ENCODE peak calls at places on chromosomes 4 and X, in four cellular contexts. F, N, R and L are unnamed samples.

GRCh38 chrX:134431894-134432293 is 28.1 kb upstream of the HPRT1 start:
- DNase-seq in F (no peak), N (no peak), R (no peak), L (no peak)

GRCh38 chr4:2264481-2265041 is 2.7 kb upstream of the MXD4 start:
- DNase-seq in F (no peak), N (no peak), R (no peak), L (no peak)

GRCh38 chr4:83906561-83906960 is 370.7 kb downstream of the GPAT3 start:
- DNase-seq in F (no peak), N (no peak), R (no peak), L (no peak)

GRCh38 chr4:129971419-129971818 is 875.5 kb downstream of the C4orf33 start:
- DNase-seq in F (no peak), N (no peak), R (no peak), L (no peak)

GRCh38 chrX:41389311-41389888 is 55.4 kb downstream of the DDX3X start:
- DNase-seq in F (no peak), N (no peak), R (no peak), L (no peak)

GRCh38 chr4:95059630-95060029 is 301.9 kb downstream of the BMPR1B start:
- DNase-seq in F (no peak), N (peak), R (no peak), L (no peak)

GRCh38 chr4:32560306-32560705 is 1840.1 kb downstream of the PCDH7 start:
- DNase-seq in F (no peak), N (no peak), R (no peak), L (peak)

GRCh38 chr4:40165931-40166330 is 30.9 kb upstream of the RHOH start:
- DNase-seq in F (no peak), N (no peak), R (no peak), L (no peak)

GRCh38 chrX:110003167-110004156 is 548 bp downstream of the TMEM164 start:
- DNase-seq in F (no peak), N (peak), R (no peak), L (no peak)

GRCh38 chr4:140666889-140667614 is 89.1 kb downstream of the TBC1D9 start:
- DNase-seq in F (no peak), N (no peak), R (no peak), L (no peak)

GRCh38 chr4:155761916-155762315 is 3.1 kb downstream of the GUCY1B1 start:
- DNase-seq in F (no peak), N (no peak), R (no peak), L (no peak)

GRCh38 chrX:9130031-9130430 is 96.1 kb upstream of the FAM9B start:
- DNase-seq in F (no peak), N (no peak), R (no peak), L (no peak)

GRCh38 chr4:136558940-136559494 is 973.3 kb downstream of the PCDH18 start:
- DNase-seq in F (no peak), N (no peak), R (no peak), L (no peak)

GRCh38 chr4:68865760-68866159 is 50.0 kb downstream of the UGT2B10 start:
- DNase-seq in F (no peak), N (no peak), R (no peak), L (no peak)

GRCh38 chr4:180615746-180616145 is 1627.5 kb upstream of the TENM3 start:
- DNase-seq in F (peak), N (no peak), R (no peak), L (no peak)

GRCh38 chr4:182922551-182923284 is 5.5 kb upstream of the DCTD start:
- DNase-seq in F (no peak), N (no peak), R (no peak), L (no peak)

GRCh38 chr4:22476011-22476410 is 39.9 kb downstream of the ADGRA3 start:
- DNase-seq in F (no peak), N (no peak), R (no peak), L (no peak)

GRCh38 chr4:46730075-46730474 is 179.0 kb downstream of the COX7B2 start:
- DNase-seq in F (no peak), N (no peak), R (no peak), L (no peak)

DNA sequence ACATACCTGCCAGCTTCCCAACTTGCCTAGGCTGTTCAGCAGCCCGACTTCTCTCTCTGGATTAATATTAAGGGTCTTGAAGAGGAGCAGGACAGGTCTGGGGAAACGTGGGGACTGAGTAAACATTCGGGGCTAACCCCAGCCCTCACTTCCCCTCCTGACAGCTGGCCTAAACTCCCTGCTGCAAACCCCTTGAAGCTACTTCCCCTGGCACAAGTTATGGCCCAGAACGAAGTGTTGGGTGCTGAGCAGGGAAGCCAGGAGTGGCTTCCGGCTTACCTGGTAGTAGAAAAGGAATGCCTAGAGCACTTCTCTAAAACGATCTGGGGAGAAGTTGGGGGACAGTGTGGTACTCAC is 200.0 kb downstream of the BCOR start:
- DNase-seq in F (no peak), N (no peak), R (no peak), L (no peak)
- TF ChIP-seq JUND in F (no peak), N (no peak), R (no peak), L (no peak)

DNA sequence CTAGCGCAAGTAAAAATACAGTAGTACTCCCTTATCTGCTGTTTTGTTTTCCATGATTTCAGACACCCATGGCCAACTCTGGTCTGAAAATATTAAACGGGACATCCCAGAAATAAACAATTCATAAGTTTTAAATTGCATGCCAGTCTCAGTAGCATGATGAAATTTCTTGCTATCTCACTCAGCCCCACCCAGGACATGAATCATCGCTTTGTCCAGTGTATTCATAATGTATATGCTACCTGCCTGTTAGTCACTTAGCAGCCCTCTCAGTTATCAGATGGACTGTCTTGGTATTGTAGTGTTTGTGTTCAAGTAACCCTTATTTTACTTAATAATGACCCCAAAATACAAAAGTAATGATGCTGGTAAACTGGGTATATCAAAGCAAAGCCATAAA is 158.2 kb upstream of the DDIT4L start:
- DNase-seq in F (peak), N (no peak), R (no peak), L (no peak)
- TF ChIP-seq JUND in F (peak), N (peak), R (no peak), L (no peak)

DNA sequence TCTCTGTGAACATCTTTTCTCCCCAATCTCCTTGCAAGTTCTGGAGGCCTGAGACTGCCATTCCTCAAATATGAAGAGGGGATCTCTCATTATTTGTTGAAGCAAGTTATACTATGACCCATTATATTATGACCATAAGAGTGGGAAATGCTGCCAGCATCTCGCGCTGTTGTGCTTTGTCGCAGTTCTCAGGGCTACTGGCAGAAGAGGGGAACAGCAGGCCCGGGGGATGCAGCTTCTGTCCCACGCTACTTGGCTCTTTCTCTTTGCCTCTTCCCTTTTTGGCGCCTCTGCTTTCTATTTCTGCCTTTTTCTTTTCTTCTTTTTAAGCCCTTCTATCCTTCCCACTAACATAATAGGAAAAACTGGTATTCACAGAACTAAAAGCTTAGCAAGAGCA is 64.2 kb downstream of the GEMIN8 start:
- DNase-seq in F (no peak), N (no peak), R (no peak), L (no peak)
- TF ChIP-seq JUND in F (no peak), N (no peak), R (no peak), L (no peak)

GRCh38 chr4:153781717-153782416 is 7.0 kb downstream of the SFRP2 start:
- DNase-seq in F (no peak), N (no peak), R (no peak), L (no peak)
- TF ChIP-seq JUND in F (no peak), N (no peak), R (no peak), L (no peak)

GRCh38 chrX:42804524-42804923 is 26.6 kb upstream of the PPP1R2C start:
- DNase-seq in F (no peak), N (no peak), R (no peak), L (no peak)

GRCh38 chrX:42807393-42807792 is 29.4 kb upstream of the PPP1R2C start:
- DNase-seq in F (no peak), N (no peak), R (no peak), L (no peak)

GRCh38 chrX:42797646-42798045 is 19.7 kb upstream of the PPP1R2C start:
- DNase-seq in F (no peak), N (no peak), R (no peak), L (no peak)

DNA sequence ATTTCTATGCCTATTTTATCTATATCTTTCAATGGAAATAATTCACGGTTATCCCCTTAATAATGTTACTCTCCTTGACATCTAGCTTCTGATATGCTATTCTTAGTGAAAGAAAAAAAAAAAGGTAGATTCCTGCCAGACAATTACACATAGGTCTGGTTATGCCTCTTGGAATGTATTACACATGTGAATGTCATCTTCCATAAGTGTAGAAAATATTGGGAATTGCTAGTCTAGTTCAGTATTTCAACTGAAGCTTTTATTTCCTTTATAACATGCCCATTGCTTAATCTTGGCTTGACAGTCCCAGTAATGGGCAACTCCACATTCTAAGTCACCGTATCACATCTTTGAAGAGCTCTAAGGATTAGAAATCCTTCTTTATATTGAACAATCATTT is 25.4 kb upstream of the PPP1R2C start:
- DNase-seq in F (no peak), N (no peak), R (no peak), L (no peak)
- TF ChIP-seq JUND in F (no peak), N (no peak), R (no peak), L (no peak)

GRCh38 chrX:116490091-116490490 is 27.3 kb upstream of the CT83 start:
- DNase-seq in F (no peak), N (peak), R (no peak), L (peak)
- TF ChIP-seq JUND in F (no peak), N (no peak), R (no peak), L (no peak)

DNA sequence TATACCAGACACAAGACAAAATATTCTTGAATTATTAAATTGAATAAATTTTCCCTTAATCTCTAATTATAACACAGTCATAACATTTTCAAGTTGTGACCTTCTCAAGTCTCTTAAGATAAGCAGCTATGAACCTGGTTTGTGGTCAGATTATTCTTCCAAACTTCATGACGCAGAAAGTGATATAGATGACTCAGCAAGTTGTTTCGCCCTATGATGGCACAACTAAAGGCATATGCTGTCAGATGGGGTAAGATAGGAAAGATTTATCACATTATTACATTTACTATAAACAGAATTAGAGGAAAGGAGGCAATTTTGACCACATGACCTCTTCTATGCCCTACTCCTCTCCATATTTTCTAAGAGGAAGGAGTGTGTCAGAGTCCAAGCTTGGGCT is 4.6 kb upstream of the DCAF12L2 start:
- DNase-seq in F (no peak), N (no peak), R (no peak), L (no peak)
- TF ChIP-seq JUND in F (no peak), N (no peak), R (no peak), L (no peak)

GRCh38 chrX:154729439-154729838 is 21.4 kb downstream of the GAB3 start:
- DNase-seq in F (no peak), N (no peak), R (no peak), L (no peak)

GRCh38 chrX:154727418-154728323 is 23.2 kb downstream of the GAB3 start:
- DNase-seq in F (no peak), N (no peak), R (no peak), L (no peak)

GRCh38 chrX:154730271-154730883 is 20.5 kb downstream of the GAB3 start:
- DNase-seq in F (no peak), N (no peak), R (no peak), L (no peak)

GRCh38 chrX:154731203-154731602 is 19.7 kb downstream of the GAB3 start:
- DNase-seq in F (no peak), N (no peak), R (no peak), L (no peak)

DNA sequence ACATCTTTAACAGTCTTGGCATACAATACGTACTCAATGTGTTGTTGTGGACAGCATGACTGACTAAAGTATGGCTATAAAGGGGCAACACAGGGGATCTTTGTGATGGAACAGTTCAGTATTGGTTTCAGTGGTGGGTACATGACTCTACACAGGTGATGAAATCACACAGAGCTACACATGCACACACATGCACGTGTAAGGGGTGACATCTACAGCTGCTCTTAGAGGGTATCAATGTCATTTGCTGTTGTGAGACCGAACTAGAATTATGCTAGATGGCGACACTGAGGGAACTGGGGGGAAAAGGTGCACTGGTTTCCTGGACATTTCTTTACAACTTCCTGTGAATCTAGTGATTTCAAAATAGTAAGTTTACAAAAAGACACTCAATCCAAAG is 22.1 kb downstream of the GAB3 start:
- DNase-seq in F (no peak), N (no peak), R (no peak), L (no peak)
- TF ChIP-seq JUND in F (no peak), N (no peak), R (no peak), L (no peak)

GRCh38 chr4:108833041-108833440 is 70.2 kb upstream of the ETNPPL start:
- DNase-seq in F (no peak), N (no peak), R (no peak), L (no peak)
- TF ChIP-seq JUND in F (no peak), N (no peak), R (no peak), L (no peak)